ENCODE peak calls at places on chromosomes 5 and 9, in four cellular contexts. P is anterior cingulate cortex, J is mesenteric fat pad, Q is GDM1. X is an unnamed sample.

GRCh38 chr9:91803143-91803940 is 146.7 kb downstream of the ROR2 start:
- DNase-seq in P (no peak), J (peak; percentile 62), Q (no peak), X (no peak)

GRCh38 chr5:166341708-166342329 is 1949.6 kb upstream of the WWC1 start:
- DNase-seq in P (no peak), J (no peak), Q (no peak), X (no peak)

GRCh38 chr9:127569819-127570401 is 42.2 kb upstream of the STXBP1 start:
- DNase-seq in P (no peak), J (no peak), Q (no peak), X (no peak)

GRCh38 chr5:139747583-139748504 is 47.8 kb upstream of the PSD2 start:
- DNase-seq in P (no peak), J (no peak), Q (no peak), X (no peak)

GRCh38 chr5:62206150-62206829 is 99.7 kb upstream of the KIF2A start:
- DNase-seq in P (no peak), J (no peak), Q (no peak), X (no peak)

GRCh38 chr5:124842725-124843595 is 96.5 kb upstream of the ZNF608 start:
- DNase-seq in P (no peak), J (no peak), Q (no peak), X (no peak)

GRCh38 chr5:148060881-148061280 is 2.9 kb upstream of the SPINK5 start:
- DNase-seq in P (no peak), J (no peak), Q (no peak), X (no peak)

GRCh38 chr5:107636555-107636954 is 34.2 kb downstream of the EFNA5 start:
- DNase-seq in P (no peak), J (no peak), Q (no peak), X (no peak)

GRCh38 chr5:151781201-151781600 is 9.4 kb downstream of the G3BP1 start:
- DNase-seq in P (no peak), J (no peak), Q (no peak), X (no peak)

GRCh38 chr5:67363195-67363594 is 166.6 kb upstream of the CD180 start:
- DNase-seq in P (no peak), J (no peak), Q (no peak), X (no peak)

GRCh38 chr5:14665949-14666741 is 1.6 kb downstream of the OTULIN start:
- DNase-seq in P (no peak), J (no peak), Q (no peak), X (no peak)

GRCh38 chr9:97981828-97982164 is 1.3 kb upstream of the ANP32B start:
- DNase-seq in P (no peak), J (no peak), Q (no peak), X (no peak)

GRCh38 chr5:89213584-89213983 is 330.6 kb upstream of the MEF2C start:
- DNase-seq in P (no peak), J (no peak), Q (no peak), X (no peak)

GRCh38 chr9:93902780-93903655 is 52.1 kb downstream of the BARX1 start:
- DNase-seq in P (no peak), J (peak; percentile 75), Q (no peak), X (no peak)

GRCh38 chr5:171600736-171601265 is 181.4 kb downstream of the FGF18 start:
- DNase-seq in P (no peak), J (peak; percentile 73), Q (peak; percentile 84), X (no peak)

GRCh38 chr5:149667084-149667826 is 62.9 kb upstream of the PPARGC1B start:
- DNase-seq in P (no peak), J (no peak), Q (no peak), X (peak; percentile 41)

GRCh38 chr5:56060276-56061110 is 65.7 kb upstream of the IL6ST start:
- DNase-seq in P (no peak), J (no peak), Q (no peak), X (no peak)

GRCh38 chr5:167822241-167822640 is 469.2 kb upstream of the WWC1 start:
- DNase-seq in P (no peak), J (no peak), Q (no peak), X (no peak)

GRCh38 chr5:72624641-72625236 is 117.5 kb upstream of the ZNF366 start:
- DNase-seq in P (peak; percentile 7), J (no peak), Q (no peak), X (peak; percentile 56)

GRCh38 chr5:143599474-143599873 is 196.0 kb upstream of the NR3C1 start:
- DNase-seq in P (no peak), J (no peak), Q (no peak), X (no peak)

GRCh38 chr9:120882935-120883607 is 6.1 kb upstream of the PHF19 start:
- DNase-seq in P (no peak), J (no peak), Q (no peak), X (no peak)

GRCh38 chr5:78547731-78548189 is 100.8 kb downstream of the LHFPL2 start:
- DNase-seq in P (no peak), J (no peak), Q (no peak), X (no peak)

GRCh38 chr5:35742006-35742405 is 114.7 kb upstream of the IL7R start:
- DNase-seq in P (no peak), J (no peak), Q (no peak), X (no peak)

GRCh38 chr5:140594169-140594568 is 29.5 kb downstream of the SLC35A4 start:
- DNase-seq in P (no peak), J (no peak), Q (no peak), X (no peak)

GRCh38 chr5:119427052-119427451 is 25.2 kb upstream of the HSD17B4 start:
- DNase-seq in P (no peak), J (no peak), Q (no peak), X (no peak)

GRCh38 chr5:37896159-37896558 is 56.3 kb upstream of the GDNF start:
- DNase-seq in P (no peak), J (no peak), Q (no peak), X (no peak)

GRCh38 chr9:34862043-34862442 is 96.0 kb upstream of the PHF24 start:
- DNase-seq in P (no peak), J (no peak), Q (peak; percentile 13), X (no peak)